ENCODE peak calls at places on chromosomes 6 and 20, in nine cellular contexts. F is upper lobe of left lung, U is sigmoid colon, L is vagina, K is GM23338, T is H1, Z is stomach, V is spleen, M is Panc1. S is an unnamed sample.

GRCh38 chr6:22785036-22785435 is 215.7 kb downstream of the HDGFL1 start:
- DNase-seq in K (peak), M (no peak), V (no peak), L (no peak), U (no peak), T (no peak), Z (no peak), F (no peak), S (no peak)

GRCh38 chr6:17096076-17096475 is 5.8 kb upstream of the STMND1 start:
- DNase-seq in T (no peak), V (no peak), Z (no peak), F (no peak), K (peak), U (no peak), M (no peak), L (no peak), S (no peak)

GRCh38 chr6:155328074-155328538 is 13.8 kb upstream of the TFB1M start:
- DNase-seq in K (peak), F (no peak), V (no peak), M (no peak), Z (no peak), U (no peak), T (no peak), L (no peak), S (no peak)

GRCh38 chr6:155024628-155025027 is 29.5 kb downstream of the TIAM2 start:
- DNase-seq in Z (no peak), M (no peak), F (no peak), U (no peak), L (no peak), T (no peak), V (no peak), K (no peak), S (no peak)

GRCh38 chr6:87154641-87155271 is 609 bp upstream of the ZNF292 start:
- DNase-seq in F (no peak), M (no peak), T (no peak), V (no peak), U (no peak), Z (no peak), K (peak), L (no peak), S (no peak)

GRCh38 chr6:148711833-148712653 is 34.8 kb upstream of the UST start:
- DNase-seq in T (no peak), U (no peak), M (no peak), L (no peak), F (no peak), Z (no peak), V (no peak), K (no peak), S (no peak)

GRCh38 chr6:79570802-79571367 is 33.7 kb upstream of the LCA5 start:
- DNase-seq in L (no peak), K (no peak), V (no peak), M (no peak), U (no peak), T (no peak), F (no peak), Z (no peak), S (no peak)

GRCh38 chr6:40723967-40724366 is 136.8 kb upstream of the LRFN2 start:
- DNase-seq in Z (no peak), L (no peak), F (no peak), M (no peak), V (no peak), T (no peak), K (no peak), U (no peak), S (no peak)

GRCh38 chr6:31588871-31589650 is 3.0 kb downstream of the LST1 start:
- DNase-seq in L (no peak), K (no peak), T (no peak), U (no peak), F (no peak), V (no peak), M (no peak), Z (no peak), S (no peak)

GRCh38 chr6:84871925-84872324 is 107.5 kb upstream of the TBX18 start:
- DNase-seq in Z (no peak), F (no peak), T (no peak), M (no peak), U (no peak), V (no peak), K (no peak), L (no peak), S (no peak)

GRCh38 chr20:34215711-34216381 is 25.4 kb upstream of the ASIP start:
- DNase-seq in Z (peak), F (peak), M (no peak), L (no peak), V (peak), U (peak), T (peak), K (peak), S (peak)

GRCh38 chr6:89952696-89953095 is 58.4 kb downstream of the GJA10 start:
- DNase-seq in V (no peak), F (peak), K (no peak), T (no peak), Z (no peak), M (no peak), U (no peak), L (no peak), S (no peak)

GRCh38 chr20:4435210-4435609 is 286.5 kb upstream of the PRND start:
- DNase-seq in U (no peak), Z (no peak), F (no peak), K (no peak), M (no peak), L (no peak), V (no peak), T (no peak), S (no peak)

GRCh38 chr6:30198166-30199084 is 14.8 kb downstream of the TRIM26 start:
- DNase-seq in V (no peak), M (no peak), T (no peak), K (no peak), U (peak), L (no peak), Z (no peak), F (no peak), S (no peak)

GRCh38 chr6:138372711-138373463 is 4.8 kb upstream of the SMIM28 start:
- DNase-seq in M (no peak), L (no peak), F (no peak), U (no peak), K (no peak), Z (no peak), V (no peak), T (no peak), S (no peak)

GRCh38 chr20:14966203-14966602 is 628.8 kb upstream of the FLRT3 start:
- DNase-seq in T (no peak), F (no peak), Z (no peak), V (no peak), L (no peak), M (no peak), K (no peak), U (no peak), S (no peak)
- H3K4me3 ChIP-seq in T (no peak), F (no peak), Z (no peak), V (no peak), L (no peak), M (no peak), K (no peak), U (no peak), S (no peak)

GRCh38 chr6:72757048-72757447 is 135.2 kb downstream of the KCNQ5 start:
- DNase-seq in F (no peak), L (no peak), U (no peak), T (no peak), K (no peak), Z (no peak), M (no peak), V (no peak), S (no peak)

GRCh38 chr6:72757926-72758325 is 136.1 kb downstream of the KCNQ5 start:
- DNase-seq in U (no peak), Z (no peak), F (no peak), T (no peak), L (no peak), K (no peak), M (no peak), V (no peak), S (no peak)

GRCh38 chr6:72761767-72762166 is 139.9 kb downstream of the KCNQ5 start:
- DNase-seq in U (no peak), V (no peak), F (no peak), Z (no peak), K (no peak), M (no peak), T (no peak), L (no peak), S (no peak)

GRCh38 chr6:72758901-72759300 is 137.0 kb downstream of the KCNQ5 start:
- DNase-seq in T (no peak), V (no peak), L (no peak), Z (no peak), M (no peak), K (no peak), U (no peak), F (no peak), S (no peak)

DNA sequence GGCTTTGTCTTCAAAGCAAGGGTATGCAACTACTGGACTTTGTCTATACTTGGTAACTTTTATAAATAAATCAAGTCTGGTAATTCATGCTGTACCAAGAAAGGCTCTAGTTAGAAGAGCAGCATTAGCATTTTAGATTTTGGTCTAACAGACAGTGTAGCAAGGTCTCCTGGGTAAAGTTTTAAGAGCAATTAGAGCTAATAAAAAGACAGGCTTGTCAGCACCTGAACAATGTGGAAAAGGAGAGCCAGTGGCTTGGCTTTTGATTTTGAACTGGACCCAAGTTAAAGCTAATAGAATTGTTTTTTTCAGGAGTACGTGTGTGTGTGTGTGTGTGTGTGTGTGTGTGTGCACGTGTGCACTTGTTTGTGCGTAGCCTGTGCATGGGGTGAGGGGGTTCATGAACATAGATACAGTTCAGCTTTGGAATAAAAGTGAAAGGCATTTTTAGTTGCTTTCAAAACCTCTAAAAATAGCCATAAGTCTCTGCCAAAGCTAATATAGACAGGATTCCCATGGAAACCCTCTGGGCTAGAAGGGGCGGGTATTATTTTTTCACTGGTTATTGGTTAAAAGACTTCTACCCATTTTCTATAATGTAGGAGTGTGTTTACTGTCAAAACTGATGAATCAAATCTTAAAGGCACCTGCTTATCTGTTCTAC is 138.4 kb downstream of the KCNQ5 start:
- DNase-seq in L (no peak), Z (no peak), T (no peak), V (no peak), K (no peak), F (no peak), U (no peak), M (no peak), S (no peak)
- TF ChIP-seq POLR2AphosphoS5 in L (no peak), Z (no peak), T (no peak), V (no peak), K (no peak), F (no peak), U (no peak), M (no peak), S (no peak)

GRCh38 chr20:63846938-63847373 is 14.3 kb upstream of the ABHD16B start:
- DNase-seq in U (no peak), V (no peak), Z (no peak), L (no peak), T (no peak), M (no peak), F (no peak), K (no peak), S (no peak)
- H3K4me3 ChIP-seq in U (no peak), V (no peak), Z (no peak), L (no peak), T (no peak), M (no peak), F (no peak), K (peak), S (no peak)

GRCh38 chr6:33147807-33148666 is 44.2 kb downstream of the COL11A2 start:
- DNase-seq in K (peak), U (no peak), T (no peak), V (no peak), L (no peak), M (no peak), Z (no peak), F (no peak), S (no peak)
- TF ChIP-seq POLR2AphosphoS5 in K (no peak), U (no peak), T (no peak), V (no peak), L (no peak), M (no peak), Z (no peak), F (no peak), S (no peak)

GRCh38 chr20:1185781-1186334 is 1.1 kb upstream of the TMEM74B start:
- DNase-seq in U (no peak), K (peak), F (peak), L (no peak), M (no peak), V (no peak), Z (peak), T (peak), S (no peak)
- H3K4me3 ChIP-seq in U (peak), K (peak), F (peak), L (peak), M (peak), V (peak), Z (peak), T (no peak), S (peak)

GRCh38 chr6:43999628-44000027 is 127.6 kb downstream of the MRPL14 start:
- DNase-seq in F (no peak), Z (no peak), M (no peak), U (peak), T (no peak), K (no peak), V (no peak), L (no peak), S (no peak)
- TF ChIP-seq POLR2AphosphoS5 in F (no peak), Z (no peak), M (no peak), U (no peak), T (no peak), K (no peak), V (no peak), L (no peak), S (no peak)

GRCh38 chr20:58895796-58896180 is 43.3 kb downstream of the GNAS start:
- DNase-seq in K (no peak), V (no peak), M (no peak), T (no peak), U (no peak), F (no peak), Z (no peak), L (no peak), S (no peak)
- H3K4me3 ChIP-seq in K (peak), V (no peak), M (no peak), T (no peak), U (no peak), F (no peak), Z (peak), L (peak), S (peak)

S was measured in suprapubic skin.